ENCODE peak calls at places on chromosomes 13 and 19, in four cellular contexts. B is pancreas, Y is uterus, C is testis. P is an unnamed sample. For H3K27me3 and H3K9me3, the result is how much of the 10 kb centered on the place peaks cover.

GRCh38 chr13:27631665-27632064 is 10.0 kb downstream of the POLR1D start:
- DNase-seq in B (no peak), Y (no peak), C (no peak), P (no peak)

GRCh38 chr13:102291587-102292218 is 110.1 kb downstream of the FGF14 start:
- DNase-seq in B (no peak), Y (no peak), C (no peak), P (no peak)

GRCh38 chr19:53545271-53546065 is 7.5 kb downstream of the ZNF331 start:
- DNase-seq in B (no peak), Y (no peak), C (no peak), P (no peak)

GRCh38 chr19:54561840-54562239 is 11.8 kb upstream of the LILRA2 start:
- DNase-seq in B (no peak), Y (no peak), C (peak), P (no peak)

GRCh38 chr13:67880916-67881315 is 650.8 kb upstream of the PCDH9 start:
- DNase-seq in B (no peak), Y (no peak), C (no peak), P (no peak)

GRCh38 chr13:28355822-28356371 is 139.0 kb downstream of the FLT1 start:
- DNase-seq in B (no peak), Y (no peak), C (no peak), P (no peak)

GRCh38 chr13:113458218-113459065 is 5.2 kb upstream of the ADPRHL1 start:
- DNase-seq in B (peak), Y (peak), C (peak), P (no peak)

GRCh38 chr13:28530729-28531194 is 35.8 kb upstream of the FLT1 start:
- DNase-seq in B (no peak), Y (no peak), C (no peak), P (no peak)

GRCh38 chr19:21321996-21322395 is 7.2 kb downstream of the ZNF708 start:
- DNase-seq in B (no peak), Y (no peak), C (no peak), P (no peak)

GRCh38 chr19:46042252-46042883 is 1.6 kb upstream of the IGFL4 start:
- DNase-seq in B (no peak), Y (no peak), C (no peak), P (no peak)

GRCh38 chr19:47049307-47049700 is 880 bp upstream of the TMEM160 start:
- DNase-seq in B (no peak), Y (no peak), C (no peak), P (no peak)

GRCh38 chr13:45615501-45616101 is at the start of gene ERICH6B:
- DNase-seq in B (no peak), Y (peak), C (peak), P (no peak)

GRCh38 chr19:41023193-41023592 is 32.1 kb downstream of the CYP2B6 start:
- DNase-seq in B (no peak), Y (no peak), C (no peak), P (no peak)

GRCh38 chr19:49616532-49616931 is 23.4 kb downstream of the RRAS start:
- DNase-seq in B (no peak), Y (no peak), C (no peak), P (no peak)

GRCh38 chr19:49615861-49616260 is 24.1 kb downstream of the RRAS start:
- DNase-seq in B (no peak), Y (no peak), C (no peak), P (no peak)

GRCh38 chr19:49614096-49614857 is 23.3 kb downstream of the PRR12 start:
- DNase-seq in B (no peak), Y (no peak), C (no peak), P (no peak)

GRCh38 chr19:49616945-49617344 is 23.0 kb downstream of the RRAS start:
- DNase-seq in B (no peak), Y (no peak), C (no peak), P (no peak)

GRCh38 chr19:49613374-49613773 is 22.4 kb downstream of the PRR12 start:
- DNase-seq in B (no peak), Y (no peak), C (no peak), P (no peak)
- H3K27ac ChIP-seq in B (no peak), Y (no peak), C (no peak), P (no peak)

DNA sequence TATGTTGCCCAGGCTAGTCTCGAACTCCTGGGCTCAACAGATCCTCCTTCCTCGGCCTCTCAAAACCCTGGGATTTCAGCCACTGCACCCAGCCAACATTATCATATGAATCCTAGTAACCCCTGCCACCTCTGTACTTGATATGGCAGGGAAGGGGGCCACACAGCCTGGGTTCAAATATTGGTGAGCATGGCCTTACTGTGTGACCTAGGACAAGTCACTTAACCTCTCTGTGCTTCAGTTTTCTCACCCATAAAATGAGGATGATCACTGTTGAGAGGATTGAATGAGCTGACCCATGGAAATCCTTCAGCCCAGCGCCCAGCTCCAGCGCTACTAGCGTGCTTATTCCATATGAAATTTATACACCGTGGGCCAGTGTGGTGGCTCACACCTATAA is 3.6 kb upstream of the COMP start:
- DNase-seq in B (no peak), Y (no peak), C (no peak), P (no peak)
- H3K27me3 ChIP-seq in B (under half), Y (under half), C (under half), P (half or more)

GRCh38 chr19:5106361-5106760 is 137.4 kb downstream of the KDM4B start:
- DNase-seq in B (no peak), Y (no peak), C (no peak), P (no peak)

GRCh38 chr19:5106971-5107370 is 138.1 kb downstream of the KDM4B start:
- DNase-seq in B (no peak), Y (no peak), C (no peak), P (no peak)

GRCh38 chr19:5103812-5104410 is 135.0 kb downstream of the KDM4B start:
- DNase-seq in B (no peak), Y (no peak), C (no peak), P (no peak)

GRCh38 chr19:5103061-5103701 is 134.3 kb downstream of the KDM4B start:
- DNase-seq in B (peak), Y (peak), C (peak), P (no peak)

GRCh38 chr19:5104871-5105351 is 136.0 kb downstream of the KDM4B start:
- DNase-seq in B (peak), Y (no peak), C (no peak), P (no peak)
- H3K9me3 ChIP-seq in B (under half), Y (under half), C (under half), P (under half)

GRCh38 chr19:49150106-49150943 is 4.9 kb downstream of the HRC start:
- DNase-seq in B (peak), Y (peak), C (peak), P (peak)

GRCh38 chr19:49149652-49150105 is 5.5 kb downstream of the HRC start:
- DNase-seq in B (no peak), Y (peak), C (peak), P (no peak)

GRCh38 chr19:49145485-49146407 is 9.4 kb downstream of the HRC start:
- DNase-seq in B (peak), Y (peak), C (peak), P (peak)

GRCh38 chr19:49148784-49149651 is 6.2 kb downstream of the HRC start:
- DNase-seq in B (peak), Y (peak), C (peak), P (peak)

GRCh38 chr19:49147923-49148682 is 7.1 kb downstream of the HRC start:
- DNase-seq in B (no peak), Y (no peak), C (no peak), P (no peak)
- H3K27ac ChIP-seq in B (no peak), Y (peak), C (peak), P (no peak)

P was measured in CD4-positive, alpha-beta T cell.